ENCODE peak calls at places on chromosomes 12 and 14, in eight cellular contexts. C is HCT116, B is lower lobe of right lung, K is heart left ventricle, T is BJ, N is stomach, F is cardiac muscle cell, S is fibroblast of lung. J is an unnamed sample.

GRCh38 chr14:83184531-83184930 is 1650.9 kb upstream of the SEL1L start:
- DNase-seq in C (no peak), B (no peak), K (no peak), T (no peak), N (no peak), F (no peak), S (no peak), J (no peak)

GRCh38 chr12:121711925-121712461 is 559 bp upstream of the TMEM120B start:
- DNase-seq in C (no peak), B (peak), K (peak), T (no peak), N (peak), F (peak), S (peak), J (no peak)

GRCh38 chr14:76742961-76743360 is 18.3 kb upstream of the VASH1 start:
- DNase-seq in C (no peak), B (no peak), K (no peak), T (no peak), N (no peak), F (no peak), S (no peak), J (no peak)

GRCh38 chr12:76878045-76878898 is 547 bp downstream of the CSRP2 start:
- DNase-seq in C (peak), B (peak), K (no peak), T (no peak), N (no peak), F (peak), S (peak), J (peak)

GRCh38 chr12:16606201-16606849 is 363 bp upstream of the LMO3 start:
- DNase-seq in C (no peak), B (peak), K (peak), T (no peak), N (no peak), F (peak), S (peak), J (no peak)

GRCh38 chr12:10559241-10559640 is 53.6 kb downstream of the EIF2S3B start:
- DNase-seq in C (no peak), B (no peak), K (no peak), T (no peak), N (no peak), F (no peak), S (no peak), J (no peak)

GRCh38 chr14:102323102-102323501 is 3.6 kb downstream of the ZNF839 start:
- DNase-seq in C (peak), B (peak), K (no peak), T (peak), N (peak), F (peak), S (peak), J (no peak)

GRCh38 chr12:105336411-105336810 is 5.9 kb downstream of the C12orf75 start:
- DNase-seq in C (no peak), B (no peak), K (no peak), T (no peak), N (no peak), F (peak), S (no peak), J (no peak)

GRCh38 chr14:99755629-99756603 is 37.3 kb upstream of the EML1 start:
- DNase-seq in C (no peak), B (peak), K (peak), T (peak), N (peak), F (no peak), S (peak), J (no peak)

GRCh38 chr12:97456792-97457191 is 5.8 kb upstream of the RMST start:
- DNase-seq in C (no peak), B (no peak), K (no peak), T (no peak), N (no peak), F (no peak), S (no peak), J (no peak)

GRCh38 chr12:68263366-68263765 is 10.0 kb upstream of the IL22 start:
- DNase-seq in C (no peak), B (no peak), K (no peak), T (no peak), N (no peak), F (no peak), S (peak), J (no peak)

GRCh38 chr14:39841088-39841487 is 408.9 kb upstream of the FBXO33 start:
- DNase-seq in C (no peak), B (no peak), K (no peak), T (no peak), N (no peak), F (no peak), S (no peak), J (no peak)

GRCh38 chr12:5096241-5096880 is 52.7 kb downstream of the KCNA5 start:
- DNase-seq in C (peak), B (no peak), K (no peak), T (peak), N (no peak), F (peak), S (peak), J (no peak)

GRCh38 chr12:78398750-78399149 is 465.8 kb upstream of the SYT1 start:
- DNase-seq in C (no peak), B (no peak), K (no peak), T (no peak), N (no peak), F (no peak), S (no peak), J (no peak)

GRCh38 chr12:56188786-56189335 is 422 bp downstream of the SMARCC2 start:
- DNase-seq in C (no peak), B (no peak), K (peak), T (no peak), N (no peak), F (peak), S (no peak), J (no peak)

GRCh38 chr12:65501935-65502334 is 223.5 kb downstream of the MSRB3 start:
- DNase-seq in C (no peak), B (no peak), K (no peak), T (no peak), N (no peak), F (no peak), S (no peak), J (no peak)

GRCh38 chr12:18468521-18469075 is 207.3 kb downstream of the PIK3C2G start:
- DNase-seq in C (no peak), B (no peak), K (no peak), T (no peak), N (no peak), F (no peak), S (peak), J (no peak)

GRCh38 chr12:94184995-94185711 is 36.8 kb downstream of the PLXNC1 start:
- DNase-seq in C (no peak), B (no peak), K (no peak), T (no peak), N (no peak), F (no peak), S (no peak), J (no peak)

GRCh38 chr12:107091989-107092641 is 1.2 kb downstream of the CRY1 start:
- DNase-seq in C (peak), B (no peak), K (no peak), T (peak), N (no peak), F (peak), S (peak), J (no peak)

GRCh38 chr12:100564090-100564489 is 9.4 kb upstream of the GAS2L3 start:
- DNase-seq in C (no peak), B (no peak), K (no peak), T (no peak), N (no peak), F (no peak), S (no peak), J (no peak)

GRCh38 chr14:82642425-82642824 is 1108.8 kb upstream of the SEL1L start:
- DNase-seq in C (no peak), B (no peak), K (no peak), T (no peak), N (no peak), F (peak), S (peak), J (peak)

GRCh38 chr12:100474617-100475016 is 951 bp downstream of the NR1H4 start:
- DNase-seq in C (no peak), B (no peak), K (no peak), T (no peak), N (no peak), F (no peak), S (no peak), J (no peak)

GRCh38 chr14:92247937-92248336 is 75.0 kb upstream of the SLC24A4 start:
- DNase-seq in C (no peak), B (no peak), K (no peak), T (no peak), N (no peak), F (no peak), S (no peak), J (no peak)

GRCh38 chr14:63717704-63718103 is 10.2 kb downstream of the SGPP1 start:
- DNase-seq in C (peak), B (no peak), K (no peak), T (no peak), N (no peak), F (peak), S (peak), J (no peak)

GRCh38 chr12:51974646-51975045 is 23.1 kb downstream of the ACVR1B start:
- DNase-seq in C (no peak), B (no peak), K (no peak), T (no peak), N (no peak), F (no peak), S (no peak), J (no peak)

GRCh38 chr12:96130396-96131059 is 63.6 kb upstream of the ELK3 start:
- DNase-seq in C (no peak), B (no peak), K (no peak), T (no peak), N (no peak), F (no peak), S (no peak), J (no peak)

GRCh38 chr14:103332143-103332919 is 1.7 kb upstream of the EIF5 start:
- DNase-seq in C (no peak), B (no peak), K (no peak), T (no peak), N (no peak), F (no peak), S (no peak), J (no peak)

GRCh38 chr14:103336191-103336590 is 2.2 kb downstream of the EIF5 start:
- DNase-seq in C (no peak), B (no peak), K (no peak), T (no peak), N (no peak), F (no peak), S (no peak), J (no peak)

GRCh38 chr14:103330536-103330935 is 3.5 kb upstream of the EIF5 start:
- DNase-seq in C (no peak), B (no peak), K (no peak), T (no peak), N (no peak), F (no peak), S (no peak), J (no peak)

GRCh38 chr14:103334644-103335603 is 887 bp downstream of the EIF5 start:
- DNase-seq in C (no peak), B (peak), K (peak), T (no peak), N (peak), F (peak), S (peak), J (peak)

GRCh38 chr14:103333754-103334643 is at the start of gene EIF5:
- DNase-seq in C (peak), B (peak), K (peak), T (peak), N (peak), F (peak), S (peak), J (peak)
- TF ChIP-seq CTCF in C (no peak), B (no peak), K (no peak), T (peak), N (peak), F (peak), S (no peak), J (peak)

GRCh38 chr14:75578786-75579781 is 664 bp downstream of the FLVCR2 start:
- DNase-seq in C (no peak), B (peak), K (no peak), T (no peak), N (no peak), F (no peak), S (peak), J (no peak)
- TF ChIP-seq CTCF in C (no peak), B (peak), K (peak), T (peak), N (no peak), F (peak), S (peak), J (peak)

DNA sequence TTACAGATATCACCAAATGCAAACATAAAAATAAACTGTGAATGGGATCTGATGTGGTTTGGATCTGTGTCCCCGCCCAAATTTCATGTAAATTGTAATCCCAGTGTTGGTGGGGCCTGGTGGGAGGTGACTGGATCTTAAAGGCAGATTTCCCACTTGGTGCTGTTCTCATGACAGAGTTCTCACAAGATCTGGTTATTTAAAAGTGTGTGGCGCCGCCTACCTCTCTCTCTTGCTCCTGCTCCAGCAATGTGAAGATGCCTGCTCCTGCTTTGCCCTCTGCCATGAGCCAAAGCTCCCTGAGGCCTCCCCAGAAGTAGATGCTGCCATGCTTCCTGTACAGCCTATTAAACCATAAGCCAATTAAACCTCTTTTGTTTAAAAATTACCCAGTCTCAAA is 47.8 kb downstream of the SLC25A21 start:
- DNase-seq in C (no peak), B (no peak), K (no peak), T (no peak), N (no peak), F (no peak), S (no peak), J (no peak)
- TF ChIP-seq CTCF in C (no peak), B (no peak), K (no peak), T (no peak), N (no peak), F (no peak), S (no peak), J (no peak)

DNA sequence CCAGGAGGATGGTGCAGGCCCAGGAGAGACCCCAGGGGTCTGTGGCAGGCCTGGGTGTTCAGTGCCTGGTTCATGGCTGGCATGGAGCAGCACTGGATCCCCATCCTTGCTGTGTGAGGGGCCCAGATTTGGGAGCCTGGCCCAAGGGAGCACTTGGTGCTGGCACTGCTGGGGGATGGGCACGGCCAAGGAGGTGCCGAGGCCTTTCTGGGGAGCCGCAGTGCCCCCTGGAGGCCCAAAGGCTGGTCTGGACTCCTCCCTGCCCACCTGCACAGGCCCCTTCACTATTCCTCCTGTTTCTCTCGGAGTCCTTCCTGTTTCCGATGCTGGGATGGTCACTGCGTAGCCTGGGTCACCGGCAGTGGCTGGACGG is 48.6 kb downstream of the LRCOL1 start:
- DNase-seq in C (no peak), B (no peak), K (no peak), T (no peak), N (peak), F (peak), S (no peak), J (no peak)
- TF ChIP-seq CTCF in C (peak), B (no peak), K (no peak), T (peak), N (no peak), F (peak), S (peak), J (peak)

GRCh38 chr14:106842687-106843086 is 1316.3 kb downstream of the TMEM121 start:
- DNase-seq in C (no peak), B (no peak), K (no peak), T (no peak), N (peak), F (no peak), S (no peak), J (no peak)
- TF ChIP-seq CTCF in C (no peak), B (peak), K (peak), T (no peak), N (peak), F (no peak), S (no peak), J (no peak)